ENCODE peak calls at places on chromosomes 5 and 9, in five cellular contexts. One of them, this sample, is unnamed.

GRCh38 chr9:21527579-21527978 is 45.5 kb upstream of the IFNE start:
- DNase-seq in GDM1: no peak
- DNase-seq in glutamatergic neuron: no peak
- DNase-seq in H4: no peak
- DNase-seq in NCI-H1417: no peak
- DNase-seq in this sample: no peak

GRCh38 chr9:19922476-19923118 is 133.8 kb upstream of the SLC24A2 start:
- DNase-seq in GDM1: no peak
- DNase-seq in glutamatergic neuron: no peak
- DNase-seq in H4: peak
- DNase-seq in NCI-H1417: peak
- DNase-seq in this sample: no peak

GRCh38 chr5:17679597-17680187 is 45.4 kb downstream of the TAF11L14 start:
- DNase-seq in GDM1: no peak
- DNase-seq in glutamatergic neuron: no peak
- DNase-seq in H4: peak
- DNase-seq in NCI-H1417: no peak
- DNase-seq in this sample: no peak

GRCh38 chr5:127802477-127802865 is 99.3 kb downstream of the CCDC192 start:
- DNase-seq in GDM1: no peak
- DNase-seq in glutamatergic neuron: no peak
- DNase-seq in H4: no peak
- DNase-seq in NCI-H1417: no peak
- DNase-seq in this sample: no peak

GRCh38 chr9:134367796-134368490 is 41.7 kb downstream of the RXRA start:
- DNase-seq in GDM1: no peak
- DNase-seq in glutamatergic neuron: peak
- DNase-seq in H4: no peak
- DNase-seq in NCI-H1417: peak
- DNase-seq in this sample: no peak

GRCh38 chr9:73153793-73154227 is 2.1 kb downstream of the ANXA1 start:
- DNase-seq in GDM1: no peak
- DNase-seq in glutamatergic neuron: no peak
- DNase-seq in H4: peak
- DNase-seq in NCI-H1417: no peak
- DNase-seq in this sample: no peak

GRCh38 chr5:134583821-134584220 is 48.8 kb downstream of the SAR1B start:
- DNase-seq in GDM1: no peak
- DNase-seq in glutamatergic neuron: no peak
- DNase-seq in H4: no peak
- DNase-seq in NCI-H1417: no peak
- DNase-seq in this sample: no peak

GRCh38 chr5:146213210-146213838 is 9.9 kb downstream of the RBM27 start:
- DNase-seq in GDM1: no peak
- DNase-seq in glutamatergic neuron: no peak
- DNase-seq in H4: no peak
- DNase-seq in NCI-H1417: peak
- DNase-seq in this sample: no peak

GRCh38 chr5:29150840-29151239 is 2042.6 kb upstream of the CDH6 start:
- DNase-seq in GDM1: no peak
- DNase-seq in glutamatergic neuron: no peak
- DNase-seq in H4: no peak
- DNase-seq in NCI-H1417: no peak
- DNase-seq in this sample: no peak

GRCh38 chr9:90053027-90053426 is 448.2 kb downstream of the GADD45G start:
- DNase-seq in GDM1: no peak
- DNase-seq in glutamatergic neuron: peak
- DNase-seq in H4: no peak
- DNase-seq in NCI-H1417: no peak
- DNase-seq in this sample: no peak

GRCh38 chr9:15697459-15697858 is 144.6 kb downstream of the CCDC171 start:
- DNase-seq in GDM1: no peak
- DNase-seq in glutamatergic neuron: no peak
- DNase-seq in H4: peak
- DNase-seq in NCI-H1417: no peak
- DNase-seq in this sample: no peak

This sample was measured in SIG-M5.